ENCODE peak calls at places on chromosome 10, in seven cellular contexts. C is posterior vena cava; Q is cerebellar cortex; V is SK-N-SH; K is HepG2; D is HT1080; J is stimulated activated CD8-positive, alpha-beta memory T cell treated with anti-CD3 and anti-CD28 coated beads, Interleukin-4, amount 100 ng/mL, for 48 hours. R is an unnamed sample.

GRCh38 chr10:15439381-15439837 is 68.3 kb upstream of the FAM171A1 start:
- DNase-seq in J (no peak), C (peak; percentile 86), D (peak; percentile 3), Q (peak; percentile 86), K (peak; percentile 14), V (peak; percentile 51), R (no peak)

GRCh38 chr10:64215088-64215487 is 693.9 kb downstream of the REEP3 start:
- DNase-seq in J (no peak), Q (no peak), K (no peak), C (no peak), D (no peak), V (no peak), R (no peak)

GRCh38 chr10:71736570-71737355 is 17.2 kb upstream of the C10orf105 start:
- DNase-seq in V (no peak), C (no peak), D (no peak), Q (peak; percentile 91), K (no peak), J (peak; percentile 39), R (no peak)

GRCh38 chr10:123136221-123136805 is 543 bp downstream of the HMX3 start:
- DNase-seq in Q (no peak), V (no peak), K (no peak), C (no peak), D (no peak), J (no peak), R (no peak)

GRCh38 chr10:78173360-78174020 is 139.8 kb downstream of the RPS24 start:
- DNase-seq in D (no peak), J (no peak), C (no peak), V (no peak), Q (no peak), K (no peak), R (no peak)

GRCh38 chr10:129993621-129994020 is 29.5 kb upstream of the EBF3 start:
- DNase-seq in K (no peak), D (peak; percentile 61), Q (no peak), C (no peak), V (no peak), J (no peak), R (no peak)

GRCh38 chr10:106181491-106181890 is 983.0 kb downstream of the SORCS1 start:
- DNase-seq in K (no peak), C (no peak), V (no peak), Q (no peak), J (no peak), D (no peak), R (no peak)

GRCh38 chr10:18140957-18141888 is 999 bp downstream of the CACNB2 start:
- DNase-seq in V (peak; percentile 75), D (no peak), J (no peak), C (no peak), K (no peak), Q (peak; percentile 41), R (no peak)

GRCh38 chr10:3525832-3526449 is 259.1 kb downstream of the KLF6 start:
- DNase-seq in C (no peak), Q (no peak), D (peak; percentile 94), V (no peak), J (no peak), K (peak; percentile 13), R (no peak)

GRCh38 chr10:6579904-6580278 is at the start of gene PRKCQ:
- DNase-seq in D (no peak), Q (no peak), K (no peak), V (no peak), J (no peak), C (no peak), R (no peak)

GRCh38 chr10:61262486-61263261 is 190.5 kb downstream of the TMEM26 start:
- DNase-seq in J (no peak), D (peak; percentile 15), C (no peak), V (no peak), Q (no peak), K (no peak), R (no peak)

GRCh38 chr10:72353963-72354355 is 760 bp downstream of the DNAJB12 start:
- DNase-seq in V (peak; percentile 67), K (no peak), J (no peak), Q (no peak), D (no peak), C (no peak), R (no peak)

GRCh38 chr10:28991326-28991725 is 297.5 kb upstream of the LYZL1 start:
- DNase-seq in K (peak; percentile 30), J (no peak), C (no peak), D (no peak), V (no peak), Q (peak; percentile 3), R (no peak)

GRCh38 chr10:32054087-32054486 is 2.1 kb downstream of the KIF5B start:
- DNase-seq in C (no peak), J (no peak), Q (no peak), V (no peak), D (peak; percentile 30), K (peak; percentile 46), R (no peak)